ENCODE peak calls at places on chromosome 10, in seven cellular contexts. U, I, V, R, J, M and Z are unnamed samples.

GRCh38 chr10:89668391-89669180 is 23.5 kb upstream of the PANK1 start:
- DNase-seq in V (no peak), I (no peak), M (no peak), U (no peak), R (no peak), J (peak), Z (no peak)

GRCh38 chr10:21406595-21407218 is 118.8 kb downstream of the SKIDA1 start:
- DNase-seq in I (no peak), U (no peak), V (no peak), M (no peak), J (no peak), R (no peak), Z (peak)

GRCh38 chr10:75857269-75857846 is 425.9 kb downstream of the LRMDA start:
- DNase-seq in I (no peak), M (no peak), V (no peak), J (no peak), U (no peak), R (no peak), Z (no peak)

GRCh38 chr10:33484787-33485186 is 150.3 kb upstream of the NRP1 start:
- DNase-seq in R (no peak), J (no peak), U (no peak), M (peak), I (no peak), V (no peak), Z (no peak)

GRCh38 chr10:18216482-18216881 is 76.3 kb downstream of the CACNB2 start:
- DNase-seq in R (no peak), J (no peak), V (peak), U (no peak), M (no peak), I (no peak), Z (peak)

GRCh38 chr10:77987671-77988070 is 41.6 kb downstream of the POLR3A start:
- DNase-seq in U (no peak), I (no peak), V (no peak), J (no peak), R (no peak), M (no peak), Z (no peak)

GRCh38 chr10:44478040-44478439 is 93.1 kb upstream of the CXCL12 start:
- DNase-seq in V (no peak), I (no peak), J (no peak), U (no peak), M (no peak), R (no peak), Z (peak)

GRCh38 chr10:48577158-48577557 is 27.7 kb downstream of the ARHGAP22 start:
- DNase-seq in U (no peak), J (no peak), M (no peak), I (no peak), V (no peak), R (no peak), Z (no peak)

GRCh38 chr10:124630551-124630950 is 113.6 kb downstream of the FAM53B start:
- DNase-seq in J (no peak), R (no peak), I (no peak), V (no peak), U (no peak), M (no peak), Z (no peak)

GRCh38 chr10:30784521-30784895 is 155.0 kb upstream of the LYZL2 start:
- DNase-seq in U (no peak), M (peak), J (no peak), V (no peak), R (no peak), I (no peak), Z (no peak)

DNA sequence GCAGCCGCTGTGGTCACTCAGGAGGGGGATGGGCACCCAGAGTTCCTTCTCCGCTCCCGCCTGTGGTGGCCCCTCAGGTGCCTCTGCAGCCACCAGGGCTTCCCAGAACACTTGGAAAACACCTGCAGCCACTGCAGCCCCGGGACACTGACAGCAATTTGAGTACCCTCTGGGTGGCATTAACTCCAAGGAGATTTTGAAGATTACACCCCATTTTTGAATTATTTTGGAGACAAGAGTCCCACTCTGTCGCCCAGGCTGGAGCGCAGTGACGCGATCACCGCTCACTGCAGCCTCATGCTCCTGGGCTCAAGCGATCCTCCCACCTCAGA is 32.2 kb downstream of the IL15RA start:
- DNase-seq in M (no peak), R (no peak), J (no peak), I (no peak), V (peak), U (no peak), Z (no peak)
- H3K4me3 ChIP-seq in M (no peak), R (no peak), J (no peak), I (no peak), V (peak), U (no peak), Z (no peak)

GRCh38 chr10:34906021-34906965 is 91.2 kb upstream of the PARD3 start:
- DNase-seq in R (no peak), U (peak), J (peak), V (no peak), I (no peak), M (no peak), Z (peak)
- H3K27ac ChIP-seq in R (no peak), U (peak), J (peak), V (no peak), I (no peak), M (peak), Z (peak)

GRCh38 chr10:114259825-114260224 is 20.8 kb downstream of the VWA2 start:
- DNase-seq in U (no peak), M (no peak), V (no peak), R (no peak), I (no peak), J (no peak), Z (no peak)
- H3K4me3 ChIP-seq in U (no peak), M (no peak), V (no peak), R (no peak), I (no peak), J (no peak), Z (no peak)

GRCh38 chr10:2949948-2950354 is 117.4 kb upstream of the PFKP start:
- DNase-seq in R (no peak), I (no peak), V (no peak), U (no peak), M (no peak), J (peak), Z (no peak)
- H3K27ac ChIP-seq in R (no peak), I (no peak), V (no peak), U (no peak), M (no peak), J (no peak), Z (no peak)

GRCh38 chr10:130662775-130663174 is 526.6 kb downstream of the GLRX3 start:
- DNase-seq in R (no peak), V (no peak), M (no peak), U (no peak), I (no peak), J (no peak), Z (no peak)

GRCh38 chr10:130659528-130659927 is 523.3 kb downstream of the GLRX3 start:
- DNase-seq in R (no peak), U (no peak), V (no peak), M (no peak), J (no peak), I (no peak), Z (no peak)

GRCh38 chr10:130658687-130659290 is 522.6 kb downstream of the GLRX3 start:
- DNase-seq in U (no peak), V (no peak), M (no peak), I (no peak), J (no peak), R (no peak), Z (no peak)

GRCh38 chr10:130661419-130661818 is 525.2 kb downstream of the GLRX3 start:
- DNase-seq in V (no peak), J (no peak), I (no peak), R (no peak), M (no peak), U (no peak), Z (no peak)

GRCh38 chr10:130660266-130660665 is 524.1 kb downstream of the GLRX3 start:
- DNase-seq in V (no peak), I (no peak), R (no peak), U (no peak), M (no peak), J (no peak), Z (no peak)
- H3K4me3 ChIP-seq in V (no peak), I (no peak), R (no peak), U (no peak), M (no peak), J (no peak), Z (no peak)